ENCODE peak calls at places on chromosomes 1 and 21, in six cellular contexts. Q is nephron progenitor cell, U is H54, L is HEK293T, Y is NCI-H1694 treated with DMSO at 0.1 percent for 48 hours, X is mesendoderm. K is an unnamed sample.

GRCh38 chr1:63729227-63729620 is 44.6 kb upstream of the ROR1 start:
- DNase-seq in Y (no peak), Q (no peak), L (no peak), U (no peak), X (no peak), K (no peak)

GRCh38 chr1:160085686-160086089 is 4.3 kb downstream of the KCNJ9 start:
- DNase-seq in X (peak; percentile 90), U (peak; percentile 99), L (peak; percentile 93), Y (peak; percentile 78), Q (peak; percentile 90), K (peak; percentile 78)

GRCh38 chr1:206470692-206471414 is 577 bp downstream of the IKBKE start:
- DNase-seq in U (peak; percentile 77), L (no peak), Q (peak; percentile 45), X (peak; percentile 73), Y (no peak), K (peak; percentile 78)

GRCh38 chr1:6724517-6725141 is 23.0 kb upstream of the DNAJC11 start:
- DNase-seq in Q (no peak), X (peak; percentile 90), L (no peak), Y (no peak), U (peak; percentile 57), K (no peak)

GRCh38 chr1:8200317-8201115 is 117.4 kb upstream of the SLC45A1 start:
- DNase-seq in Q (no peak), Y (no peak), L (no peak), U (no peak), X (no peak), K (no peak)

GRCh38 chr1:179955731-179956130 is 1.1 kb downstream of the CEP350 start:
- DNase-seq in U (no peak), X (no peak), Y (no peak), Q (no peak), L (no peak), K (no peak)

GRCh38 chr1:1352784-1353388 is 3.7 kb upstream of the DVL1 start:
- DNase-seq in L (no peak), Y (peak; percentile 17), X (no peak), Q (no peak), U (no peak), K (no peak)

GRCh38 chr1:24830680-24831272 is 85.5 kb downstream of the CLIC4 start:
- DNase-seq in U (no peak), L (peak; percentile 27), X (peak; percentile 69), Y (peak; percentile 56), Q (no peak), K (no peak)

GRCh38 chr1:197139169-197139568 is 7.3 kb downstream of the ASPM start:
- DNase-seq in U (no peak), L (no peak), X (no peak), Q (no peak), Y (no peak), K (no peak)

GRCh38 chr1:60255565-60255964 is 182.0 kb upstream of the C1orf87 start:
- DNase-seq in U (no peak), L (no peak), Q (no peak), Y (no peak), X (no peak), K (no peak)

GRCh38 chr1:170162385-170163226 is 16.8 kb downstream of the NTMT2 start:
- DNase-seq in X (peak; percentile 56), L (no peak), U (peak; percentile 44), Q (peak; percentile 26), Y (no peak), K (no peak)

GRCh38 chr1:162055062-162055461 is 14.4 kb upstream of the NOS1AP start:
- DNase-seq in U (peak; percentile 66), L (no peak), Y (no peak), X (no peak), Q (no peak), K (no peak)

GRCh38 chr1:68528243-68528642 is 31.4 kb upstream of the DEPDC1 start:
- DNase-seq in L (no peak), Y (no peak), Q (no peak), U (no peak), X (no peak), K (no peak)

GRCh38 chr1:155125511-155125945 is 2.1 kb upstream of the EFNA1 start:
- DNase-seq in U (no peak), Q (no peak), L (no peak), Y (no peak), X (peak; percentile 26), K (no peak)

GRCh38 chr1:52925571-52926005 is 1.5 kb upstream of the SCP2 start:
- DNase-seq in Y (peak; percentile 4), U (no peak), X (no peak), Q (no peak), L (no peak), K (no peak)

GRCh38 chr1:243440406-243440805 is 184.6 kb downstream of the SDCCAG8 start:
- DNase-seq in Y (peak; percentile 100), Q (no peak), X (peak; percentile 66), U (no peak), L (no peak), K (no peak)

GRCh38 chr1:16351449-16351993 is 759 bp downstream of the FBXO42 start:
- DNase-seq in U (no peak), L (no peak), X (no peak), Y (no peak), Q (no peak), K (no peak)

GRCh38 chr21:41536076-41536826 is 28.3 kb upstream of the TMPRSS2 start:
- DNase-seq in Y (no peak), X (no peak), L (no peak), U (no peak), Q (no peak), K (no peak)

GRCh38 chr1:95352767-95353166 is 118.8 kb downstream of the RWDD3 start:
- DNase-seq in Q (no peak), L (no peak), X (no peak), U (no peak), Y (no peak), K (no peak)

GRCh38 chr1:214918745-214919144 is 163.8 kb upstream of the KCNK2 start:
- DNase-seq in X (no peak), Y (no peak), Q (no peak), L (no peak), U (no peak), K (no peak)

GRCh38 chr1:105872761-105873286 is 1183.7 kb upstream of the PRMT6 start:
- DNase-seq in U (no peak), Y (no peak), X (peak; percentile 3), L (no peak), Q (no peak), K (no peak)

GRCh38 chr1:116330342-116330652 is 42.7 kb upstream of the ATP1A1 start:
- DNase-seq in Y (no peak), X (no peak), L (no peak), Q (no peak), U (no peak), K (no peak)

GRCh38 chr1:161737625-161738024 is 12.0 kb upstream of the DUSP12 start:
- DNase-seq in Y (no peak), X (no peak), U (no peak), Q (no peak), L (no peak), K (no peak)

GRCh38 chr1:186094170-186094569 is 280.9 kb downstream of the TPR start:
- DNase-seq in X (peak; percentile 55), U (no peak), L (no peak), Q (no peak), Y (no peak), K (no peak)

GRCh38 chr1:84163123-84164038 is 19.3 kb downstream of the PRKACB start:
- DNase-seq in Y (no peak), U (no peak), X (no peak), L (no peak), Q (no peak), K (no peak)

GRCh38 chr1:6694126-6694713 is 7.4 kb downstream of the DNAJC11 start:
- DNase-seq in Q (no peak), U (no peak), Y (no peak), X (peak; percentile 26), L (no peak), K (no peak)

GRCh38 chr1:184158911-184159701 is 107.6 kb downstream of the TSEN15 start:
- DNase-seq in U (no peak), L (no peak), X (peak; percentile 46), Q (no peak), Y (no peak), K (no peak)

GRCh38 chr1:172642970-172643369 is 15.9 kb upstream of the FASLG start:
- DNase-seq in L (no peak), Q (no peak), X (no peak), U (no peak), Y (no peak), K (no peak)

GRCh38 chr1:190207733-190208132 is 269.9 kb downstream of the BRINP3 start:
- DNase-seq in L (no peak), X (no peak), U (no peak), Y (no peak), Q (no peak), K (no peak)

K was measured in stimulated activated naive CD8-positive, alpha-beta T cell treated with anti-CD3 and anti-CD28 coated beads, Interleukin-15, amount 100 ng/mL, for 72 hours.